ENCODE peak calls at places on chromosomes 5 and 9, in ten cellular contexts. N is HepG2, F is heart right ventricle, Z is stomach, H is glutamatergic neuron, A is mucosa of descending colon, G is fibroblast of villous mesenchyme, P is foreskin keratinocyte, J is lung, Y is fibroblast of the aortic adventitia. U is an unnamed sample.

GRCh38 chr9:69168709-69169217 is 5.3 kb upstream of the TJP2 start:
- DNase-seq in Z (no peak), J (no peak), F (no peak), H (no peak), G (peak; percentile 89), Y (peak; percentile 43), A (peak; percentile 62), P (peak; percentile 88), N (peak; percentile 59), U (no peak)

GRCh38 chr5:472076-472655 is 29.2 kb downstream of the EXOC3 start:
- DNase-seq in H (peak; percentile 19), J (no peak), N (no peak), P (no peak), Y (peak; percentile 13), F (no peak), Z (peak; percentile 45), A (peak; percentile 42), G (peak; percentile 7), U (no peak)

GRCh38 chr5:1180841-1181271 is 20.5 kb upstream of the SLC6A19 start:
- DNase-seq in H (peak; percentile 26), N (no peak), Y (no peak), P (no peak), G (no peak), Z (no peak), F (no peak), A (no peak), J (no peak), U (no peak)

GRCh38 chr5:43997647-43998251 is 391.5 kb downstream of the FGF10 start:
- DNase-seq in J (no peak), N (peak; percentile 95), P (no peak), Z (no peak), G (peak; percentile 40), A (no peak), H (no peak), F (no peak), Y (peak; percentile 41), U (no peak)

GRCh38 chr5:149108651-149109280 is 32.5 kb upstream of the ABLIM3 start:
- DNase-seq in F (no peak), P (no peak), N (no peak), Z (no peak), J (no peak), A (no peak), Y (peak; percentile 89), G (no peak), H (no peak), U (peak; percentile 9)

GRCh38 chr5:160083012-160083436 is 36.2 kb downstream of the PWWP2A start:
- DNase-seq in J (no peak), H (no peak), P (peak; percentile 55), Z (no peak), N (no peak), F (no peak), Y (peak; percentile 94), A (no peak), G (peak; percentile 70), U (peak; percentile 76)

GRCh38 chr5:10315824-10316509 is 8.3 kb upstream of the CMBL start:
- DNase-seq in F (no peak), N (no peak), Y (no peak), P (no peak), G (no peak), Z (no peak), A (no peak), J (no peak), H (no peak), U (no peak)

GRCh38 chr9:80401243-80401642 is 829.5 kb downstream of the TLE4 start:
- DNase-seq in N (no peak), G (no peak), P (no peak), Y (no peak), F (no peak), J (no peak), Z (no peak), A (no peak), H (no peak), U (no peak)

GRCh38 chr5:55498466-55498865 is 36.3 kb downstream of the PLPP1 start:
- DNase-seq in H (no peak), A (no peak), G (no peak), P (no peak), N (no peak), Y (no peak), F (no peak), J (no peak), Z (no peak), U (no peak)

GRCh38 chr5:156473271-156473935 is 146.4 kb downstream of the SGCD start:
- DNase-seq in H (no peak), Z (no peak), J (no peak), P (no peak), N (no peak), F (no peak), G (peak; percentile 52), A (no peak), Y (peak; percentile 39), U (peak; percentile 40)

GRCh38 chr9:91489391-91489899 is 65.8 kb upstream of the NFIL3 start:
- DNase-seq in Z (no peak), Y (peak; percentile 72), F (peak; percentile 41), G (no peak), H (no peak), N (no peak), J (no peak), P (no peak), A (no peak), U (peak; percentile 55)

GRCh38 chr5:172185096-172185461 is 2.9 kb downstream of the STK10 start:
- DNase-seq in J (no peak), N (no peak), Z (no peak), H (no peak), F (no peak), A (no peak), Y (no peak), P (no peak), G (no peak), U (no peak)

GRCh38 chr5:124790895-124791732 is 44.7 kb upstream of the ZNF608 start:
- DNase-seq in N (no peak), A (peak; percentile 74), P (peak; percentile 74), G (peak; percentile 66), J (no peak), F (no peak), H (no peak), Y (no peak), Z (no peak), U (no peak)

GRCh38 chr5:86596476-86596875 is 21.3 kb upstream of the COX7C start:
- DNase-seq in A (no peak), F (no peak), G (no peak), Z (no peak), P (no peak), H (no peak), J (no peak), N (no peak), Y (no peak), U (no peak)

DNA sequence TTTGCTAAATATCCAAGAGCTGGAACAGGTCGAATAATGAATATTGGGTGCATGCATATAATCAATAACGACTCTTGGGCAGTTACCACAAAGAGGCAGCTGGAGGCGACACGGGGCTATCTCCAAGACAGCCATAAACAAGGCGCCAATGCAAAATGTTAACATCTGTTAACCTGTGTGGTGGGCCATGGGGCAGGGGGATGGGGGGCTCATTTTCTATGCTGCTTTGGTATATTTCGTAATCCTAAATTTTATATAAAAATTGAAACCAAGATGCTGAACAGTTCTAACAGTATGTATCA is 1.3 kb upstream of the RNF44 start:
- DNase-seq in Z (no peak), Y (no peak), P (no peak), F (no peak), N (no peak), G (no peak), H (peak; percentile 58), A (peak; percentile 23), J (no peak), U (no peak)
- TF ChIP-seq CTCF in Z (no peak), Y (no peak), P (no peak), F (no peak), N (peak; percentile 36), G (no peak), H (no peak), A (no peak), J (no peak), U (no peak)

DNA sequence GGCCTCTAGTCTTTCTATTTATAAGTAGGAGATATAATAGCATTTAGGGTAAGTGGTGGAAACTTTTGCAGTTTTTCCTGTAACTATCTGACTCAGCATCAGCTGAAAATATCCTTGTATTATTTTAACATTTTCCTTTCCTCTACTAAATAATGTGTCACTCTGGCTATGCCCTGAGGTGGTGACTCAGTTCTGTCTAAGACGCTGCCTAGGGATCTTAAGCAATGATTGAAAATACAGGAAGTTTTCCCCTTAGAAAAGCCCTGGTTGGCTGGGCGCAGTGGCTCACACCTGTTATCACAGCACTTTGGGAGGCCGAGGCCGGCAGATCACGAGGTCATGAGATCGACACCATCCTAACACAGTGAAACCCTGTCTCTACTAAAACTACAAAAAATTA is 9.3 kb upstream of the EDIL3 start:
- DNase-seq in N (no peak), H (no peak), A (no peak), P (peak; percentile 75), Y (peak; percentile 86), G (no peak), Z (no peak), F (no peak), J (no peak), U (no peak)
- TF ChIP-seq CTCF in N (no peak), H (no peak), A (no peak), P (peak; percentile 33), Y (no peak), G (no peak), Z (no peak), F (no peak), J (no peak), U (no peak)

GRCh38 chr5:61163905-61164304 is 1.6 kb upstream of the SMIM15 start:
- DNase-seq in H (no peak), A (no peak), G (no peak), F (no peak), Y (no peak), Z (no peak), J (no peak), N (no peak), P (no peak), U (no peak)

GRCh38 chr5:61171479-61171878 is 9.2 kb upstream of the SMIM15 start:
- DNase-seq in A (no peak), P (no peak), H (no peak), Z (no peak), J (no peak), N (no peak), Y (no peak), F (no peak), G (no peak), U (no peak)

GRCh38 chr5:61162832-61163567 is 732 bp upstream of the SMIM15 start:
- DNase-seq in J (no peak), H (peak; percentile 28), N (peak; percentile 59), P (peak; percentile 51), F (peak; percentile 15), Z (no peak), G (peak; percentile 39), Y (peak; percentile 46), A (peak; percentile 40), U (peak; percentile 16)

GRCh38 chr5:61168951-61169350 is 6.7 kb upstream of the SMIM15 start:
- DNase-seq in H (no peak), P (no peak), G (no peak), Y (no peak), Z (no peak), J (no peak), A (no peak), N (no peak), F (no peak), U (no peak)

GRCh38 chr5:61167382-61167781 is 5.1 kb upstream of the SMIM15 start:
- DNase-seq in F (no peak), A (peak; percentile 35), P (peak; percentile 10), Z (peak; percentile 32), N (no peak), H (no peak), G (peak; percentile 50), J (no peak), Y (peak; percentile 70), U (no peak)
- TF ChIP-seq CTCF in F (peak; percentile 57), A (no peak), P (peak; percentile 79), Z (no peak), N (peak; percentile 41), H (no peak), G (peak; percentile 44), J (no peak), Y (peak; percentile 46), U (peak; percentile 56)

GRCh38 chr5:104576677-104577076 is 1014.1 kb upstream of the NUDT12 start:
- DNase-seq in F (no peak), Z (no peak), A (no peak), P (no peak), H (no peak), N (no peak), J (no peak), G (no peak), Y (no peak), U (no peak)
- TF ChIP-seq CTCF in F (no peak), Z (no peak), A (no peak), P (no peak), H (no peak), N (no peak), J (no peak), G (no peak), Y (no peak), U (no peak)

U was measured in HFFc6.